ENCODE peak calls at places on chromosome 15, in nine cellular contexts. One of them, this sample, is unnamed.

GRCh38 chr15:82021021-82021420 is 24.8 kb downstream of the MEX3B start:
- DNase-seq in EL: peak; percentile 11
- DNase-seq in effector CD4-positive, alpha-beta T cell: no peak
- DNase-seq in fibroblast of the aortic adventitia: no peak
- DNase-seq in A549: no peak
- DNase-seq in glutamatergic neuron: no peak
- DNase-seq in esophagus squamous epithelium: no peak
- DNase-seq in naive thymus-derived CD4-positive, alpha-beta T cell: no peak
- DNase-seq in left cardiac atrium: no peak
- DNase-seq in this sample: no peak

GRCh38 chr15:73957276-73957675 is 31.0 kb downstream of the LOXL1 start:
- DNase-seq in EL: no peak
- DNase-seq in effector CD4-positive, alpha-beta T cell: no peak
- DNase-seq in fibroblast of the aortic adventitia: no peak
- DNase-seq in A549: no peak
- DNase-seq in glutamatergic neuron: no peak
- DNase-seq in esophagus squamous epithelium: no peak
- DNase-seq in naive thymus-derived CD4-positive, alpha-beta T cell: no peak
- DNase-seq in left cardiac atrium: no peak
- DNase-seq in this sample: no peak

GRCh38 chr15:97961067-97961954 is 808 bp downstream of the ARRDC4 start:
- DNase-seq in EL: peak; percentile 40
- DNase-seq in effector CD4-positive, alpha-beta T cell: no peak
- DNase-seq in fibroblast of the aortic adventitia: peak; percentile 31
- DNase-seq in A549: no peak
- DNase-seq in glutamatergic neuron: peak; percentile 39
- DNase-seq in esophagus squamous epithelium: no peak
- DNase-seq in naive thymus-derived CD4-positive, alpha-beta T cell: peak; percentile 45
- DNase-seq in left cardiac atrium: peak; percentile 65
- DNase-seq in this sample: peak; percentile 47

GRCh38 chr15:84598993-84599392 is 1.8 kb upstream of the ZSCAN2 start:
- DNase-seq in EL: peak; percentile 59
- DNase-seq in effector CD4-positive, alpha-beta T cell: no peak
- DNase-seq in fibroblast of the aortic adventitia: peak; percentile 68
- DNase-seq in A549: peak; percentile 78
- DNase-seq in glutamatergic neuron: peak; percentile 68
- DNase-seq in esophagus squamous epithelium: no peak
- DNase-seq in naive thymus-derived CD4-positive, alpha-beta T cell: no peak
- DNase-seq in left cardiac atrium: no peak
- DNase-seq in this sample: peak; percentile 59

GRCh38 chr15:67117356-67117755 is 52.0 kb downstream of the SMAD3 start:
- DNase-seq in EL: peak; percentile 60
- DNase-seq in effector CD4-positive, alpha-beta T cell: no peak
- DNase-seq in fibroblast of the aortic adventitia: peak; percentile 80
- DNase-seq in A549: no peak
- DNase-seq in glutamatergic neuron: no peak
- DNase-seq in esophagus squamous epithelium: no peak
- DNase-seq in naive thymus-derived CD4-positive, alpha-beta T cell: no peak
- DNase-seq in left cardiac atrium: no peak
- DNase-seq in this sample: no peak

GRCh38 chr15:89218531-89218930 is 2.8 kb downstream of the RLBP1 start:
- DNase-seq in EL: no peak
- DNase-seq in effector CD4-positive, alpha-beta T cell: no peak
- DNase-seq in fibroblast of the aortic adventitia: no peak
- DNase-seq in A549: no peak
- DNase-seq in glutamatergic neuron: no peak
- DNase-seq in esophagus squamous epithelium: no peak
- DNase-seq in naive thymus-derived CD4-positive, alpha-beta T cell: no peak
- DNase-seq in left cardiac atrium: no peak
- DNase-seq in this sample: no peak

GRCh38 chr15:51270706-51271105 is 67.7 kb downstream of the CYP19A1 start:
- DNase-seq in EL: no peak
- DNase-seq in effector CD4-positive, alpha-beta T cell: no peak
- DNase-seq in fibroblast of the aortic adventitia: no peak
- DNase-seq in A549: no peak
- DNase-seq in glutamatergic neuron: no peak
- DNase-seq in esophagus squamous epithelium: no peak
- DNase-seq in naive thymus-derived CD4-positive, alpha-beta T cell: no peak
- DNase-seq in left cardiac atrium: no peak
- DNase-seq in this sample: no peak

GRCh38 chr15:43541785-43542184 is 24.4 kb downstream of the MAP1A start:
- DNase-seq in EL: no peak
- DNase-seq in effector CD4-positive, alpha-beta T cell: no peak
- DNase-seq in fibroblast of the aortic adventitia: peak; percentile 57
- DNase-seq in A549: no peak
- DNase-seq in glutamatergic neuron: no peak
- DNase-seq in esophagus squamous epithelium: no peak
- DNase-seq in naive thymus-derived CD4-positive, alpha-beta T cell: no peak
- DNase-seq in left cardiac atrium: no peak
- DNase-seq in this sample: no peak

GRCh38 chr15:92648190-92648875 is 7.2 kb downstream of the FAM174B start:
- DNase-seq in EL: no peak
- DNase-seq in effector CD4-positive, alpha-beta T cell: no peak
- DNase-seq in fibroblast of the aortic adventitia: no peak
- DNase-seq in A549: no peak
- DNase-seq in glutamatergic neuron: no peak
- DNase-seq in esophagus squamous epithelium: no peak
- DNase-seq in naive thymus-derived CD4-positive, alpha-beta T cell: no peak
- DNase-seq in left cardiac atrium: no peak
- DNase-seq in this sample: no peak

GRCh38 chr15:70486451-70487379 is 276.6 kb downstream of the UACA start:
- DNase-seq in EL: peak; percentile 77
- DNase-seq in effector CD4-positive, alpha-beta T cell: no peak
- DNase-seq in fibroblast of the aortic adventitia: peak; percentile 94
- DNase-seq in A549: no peak
- DNase-seq in glutamatergic neuron: no peak
- DNase-seq in esophagus squamous epithelium: peak; percentile 11
- DNase-seq in naive thymus-derived CD4-positive, alpha-beta T cell: no peak
- DNase-seq in left cardiac atrium: no peak
- DNase-seq in this sample: peak; percentile 79

GRCh38 chr15:36053746-36054145 is 507.8 kb upstream of the DPH6 start:
- DNase-seq in EL: peak; percentile 9
- DNase-seq in effector CD4-positive, alpha-beta T cell: no peak
- DNase-seq in fibroblast of the aortic adventitia: no peak
- DNase-seq in A549: no peak
- DNase-seq in glutamatergic neuron: no peak
- DNase-seq in esophagus squamous epithelium: no peak
- DNase-seq in naive thymus-derived CD4-positive, alpha-beta T cell: no peak
- DNase-seq in left cardiac atrium: no peak
- DNase-seq in this sample: no peak

GRCh38 chr15:85062560-85062959 is 80.9 kb downstream of the PDE8A start:
- DNase-seq in EL: no peak
- DNase-seq in effector CD4-positive, alpha-beta T cell: no peak
- DNase-seq in fibroblast of the aortic adventitia: no peak
- DNase-seq in A549: no peak
- DNase-seq in glutamatergic neuron: no peak
- DNase-seq in esophagus squamous epithelium: no peak
- DNase-seq in naive thymus-derived CD4-positive, alpha-beta T cell: no peak
- DNase-seq in left cardiac atrium: no peak
- DNase-seq in this sample: no peak

GRCh38 chr15:61232266-61232665 is 3.2 kb upstream of the RORA start:
- DNase-seq in EL: no peak
- DNase-seq in effector CD4-positive, alpha-beta T cell: no peak
- DNase-seq in fibroblast of the aortic adventitia: no peak
- DNase-seq in A549: no peak
- DNase-seq in glutamatergic neuron: no peak
- DNase-seq in esophagus squamous epithelium: no peak
- DNase-seq in naive thymus-derived CD4-positive, alpha-beta T cell: no peak
- DNase-seq in left cardiac atrium: no peak
- DNase-seq in this sample: no peak

GRCh38 chr15:98914626-98915025 is 93.0 kb downstream of the PGPEP1L start:
- DNase-seq in EL: peak; percentile 91
- DNase-seq in effector CD4-positive, alpha-beta T cell: no peak
- DNase-seq in fibroblast of the aortic adventitia: peak; percentile 97
- DNase-seq in A549: peak; percentile 38
- DNase-seq in glutamatergic neuron: no peak
- DNase-seq in esophagus squamous epithelium: no peak
- DNase-seq in naive thymus-derived CD4-positive, alpha-beta T cell: no peak
- DNase-seq in left cardiac atrium: no peak
- DNase-seq in this sample: peak; percentile 86

GRCh38 chr15:97708252-97708651 is 252.3 kb upstream of the ARRDC4 start:
- DNase-seq in EL: no peak
- DNase-seq in effector CD4-positive, alpha-beta T cell: no peak
- DNase-seq in fibroblast of the aortic adventitia: no peak
- DNase-seq in A549: no peak
- DNase-seq in glutamatergic neuron: no peak
- DNase-seq in esophagus squamous epithelium: no peak
- DNase-seq in naive thymus-derived CD4-positive, alpha-beta T cell: no peak
- DNase-seq in left cardiac atrium: no peak
- DNase-seq in this sample: no peak

GRCh38 chr15:45790325-45790943 is 155.6 kb downstream of the SQOR start:
- DNase-seq in EL: peak; percentile 8
- DNase-seq in effector CD4-positive, alpha-beta T cell: no peak
- DNase-seq in fibroblast of the aortic adventitia: peak; percentile 36
- DNase-seq in A549: peak; percentile 10
- DNase-seq in glutamatergic neuron: peak; percentile 45
- DNase-seq in esophagus squamous epithelium: no peak
- DNase-seq in naive thymus-derived CD4-positive, alpha-beta T cell: no peak
- DNase-seq in left cardiac atrium: no peak
- DNase-seq in this sample: peak; percentile 5

GRCh38 chr15:31292391-31293020 is 34.1 kb upstream of the KLF13 start:
- DNase-seq in EL: no peak
- DNase-seq in effector CD4-positive, alpha-beta T cell: no peak
- DNase-seq in fibroblast of the aortic adventitia: no peak
- DNase-seq in A549: no peak
- DNase-seq in glutamatergic neuron: peak; percentile 4
- DNase-seq in esophagus squamous epithelium: no peak
- DNase-seq in naive thymus-derived CD4-positive, alpha-beta T cell: no peak
- DNase-seq in left cardiac atrium: no peak
- DNase-seq in this sample: no peak